ENCODE peak calls at places on chromosomes 12 and 14, in four cellular contexts. C is A549, N is HepG2, W is HCT116. S is an unnamed sample.

GRCh38 chr14:85601246-85601645 is 71.3 kb downstream of the FLRT2 start:
- DNase-seq in C (no peak), N (no peak), W (no peak), S (no peak)

GRCh38 chr12:54631551-54631950 is 3.1 kb downstream of the LACRT start:
- DNase-seq in C (no peak), N (no peak), W (no peak), S (no peak)

GRCh38 chr12:72872488-72872887 is 600.3 kb downstream of the TRHDE start:
- DNase-seq in C (no peak), N (no peak), W (no peak), S (no peak)

GRCh38 chr14:104665663-104666522 is 23.5 kb upstream of the INF2 start:
- DNase-seq in C (peak; percentile 77), N (peak; percentile 96), W (peak; percentile 91), S (no peak)

GRCh38 chr12:14607561-14607960 is 39.9 kb upstream of the PLBD1 start:
- DNase-seq in C (no peak), N (no peak), W (no peak), S (peak; percentile 78)

GRCh38 chr12:108441549-108441948 is 73.5 kb upstream of the FICD start:
- DNase-seq in C (no peak), N (no peak), W (no peak), S (no peak)

GRCh38 chr12:116710367-116710766 is 27.5 kb downstream of the SPRING1 start:
- DNase-seq in C (no peak), N (no peak), W (no peak), S (no peak)

GRCh38 chr12:57605308-57606015 is 838 bp downstream of the DTX3 start:
- DNase-seq in C (no peak), N (no peak), W (no peak), S (no peak)

GRCh38 chr12:108640802-108641445 is 7.2 kb upstream of the SELPLG start:
- DNase-seq in C (no peak), N (no peak), W (no peak), S (peak; percentile 36)

GRCh38 chr12:12449533-12450025 is 92.7 kb downstream of the BORCS5 start:
- DNase-seq in C (peak; percentile 67), N (peak; percentile 98), W (no peak), S (peak; percentile 90)

GRCh38 chr14:51929156-51929555 is 60.2 kb upstream of the RTRAF start:
- DNase-seq in C (no peak), N (no peak), W (no peak), S (no peak)

GRCh38 chr12:52876371-52876770 is 27.6 kb upstream of the KRT78 start:
- DNase-seq in C (peak; percentile 23), N (no peak), W (no peak), S (no peak)

GRCh38 chr14:33932526-33933292 is 18.2 kb downstream of the EGLN3 start:
- DNase-seq in C (no peak), N (no peak), W (no peak), S (no peak)

GRCh38 chr14:105180598-105181528 is at the start of gene NUDT14:
- DNase-seq in C (peak; percentile 69), N (no peak), W (peak; percentile 46), S (no peak)

GRCh38 chr12:27779837-27780611 is at the start of the genes KLHL42 and MANSC4:
- DNase-seq in C (peak; percentile 75), N (peak; percentile 30), W (no peak), S (peak; percentile 35)
- H3K4me3 ChIP-seq in C (peak within 1 kb of the TSS; percentile 66), N (peak within 1 kb of the TSS; percentile 91), W (peak within 1 kb of the TSS; percentile 75), S (peak within 1 kb of the TSS; percentile 81)

GRCh38 chr12:117876492-117876816 is 92.3 kb downstream of the KSR2 start:
- DNase-seq in C (no peak), N (no peak), W (no peak), S (no peak)
- TF ChIP-seq REST in C (no peak), N (no peak), W (no peak), S (no peak)

GRCh38 chr14:46574236-46574970 is 77.2 kb downstream of the RPL10L start:
- DNase-seq in C (no peak), N (no peak), W (no peak), S (no peak)
- H3K27ac ChIP-seq in C (no peak overlapping the region), N (no peak overlapping the region), W (no peak overlapping the region), S (no peak overlapping the region)

DNA sequence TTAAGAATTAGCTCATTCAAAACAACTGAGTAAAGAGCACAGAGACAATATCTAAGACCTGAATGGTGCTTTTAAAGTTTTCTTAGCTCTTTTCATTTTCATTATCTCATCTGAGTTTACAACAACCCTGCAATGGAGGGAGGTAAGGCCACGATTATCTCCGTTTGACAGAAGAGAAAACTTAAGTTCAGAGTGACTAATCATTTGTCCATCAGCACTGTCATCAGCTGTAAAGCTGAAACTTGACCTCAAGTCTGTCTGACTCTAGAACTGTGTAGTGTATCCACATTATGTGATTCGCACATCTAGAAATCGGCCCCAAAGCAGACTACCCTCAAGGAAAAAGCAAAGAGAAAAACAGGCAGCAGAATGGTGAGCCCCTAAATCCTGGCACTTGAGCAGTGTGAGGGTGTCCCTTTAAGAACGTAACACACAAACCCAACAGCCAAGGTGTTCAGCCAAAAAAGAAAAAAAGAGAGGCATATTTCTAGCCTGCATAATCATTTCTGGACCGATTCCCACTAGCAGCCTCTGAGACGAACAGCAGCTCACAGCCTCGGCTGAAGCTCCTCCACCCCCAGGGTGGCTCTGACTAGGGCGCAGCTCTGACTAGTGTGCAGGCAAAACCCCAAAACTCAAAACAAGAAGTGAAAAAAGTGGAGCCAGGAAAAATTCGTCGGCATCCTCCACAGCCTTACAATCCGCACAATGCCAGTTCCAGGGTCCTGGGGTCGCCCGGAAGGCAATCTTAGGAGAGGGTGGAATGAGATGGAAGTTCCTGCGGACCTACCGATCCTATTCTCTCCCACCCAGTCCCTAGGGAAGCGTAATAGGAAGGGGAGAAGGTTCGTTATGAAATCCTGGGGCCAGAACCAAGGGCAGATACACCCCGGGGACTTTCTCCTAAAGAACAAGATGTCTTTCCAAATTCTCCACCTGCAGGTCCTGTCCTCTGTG is 1.5 kb downstream of the STXBP6 start:
- DNase-seq in C (no peak), N (no peak), W (no peak), S (no peak)
- H3K4me3 ChIP-seq in C (no peak overlapping the region), N (peak overlapping the region; percentile 82), W (no peak overlapping the region), S (no peak overlapping the region)

GRCh38 chr14:20631023-20631820 is 10.3 kb downstream of the OR6S1 start:
- DNase-seq in C (peak; percentile 82), N (peak; percentile 79), W (no peak), S (peak; percentile 66)

GRCh38 chr14:20632831-20633771 is 8.4 kb downstream of the OR6S1 start:
- DNase-seq in C (peak; percentile 96), N (peak; percentile 93), W (no peak), S (no peak)

GRCh38 chr14:20632448-20632830 is 9.1 kb downstream of the OR6S1 start:
- DNase-seq in C (no peak), N (no peak), W (no peak), S (no peak)

GRCh38 chr14:20630340-20631022 is 11.0 kb downstream of the OR6S1 start:
- DNase-seq in C (peak; percentile 91), N (peak; percentile 81), W (peak; percentile 84), S (peak; percentile 45)

GRCh38 chr14:20631821-20632389 is 9.6 kb downstream of the OR6S1 start:
- DNase-seq in C (peak; percentile 83), N (peak; percentile 83), W (no peak), S (no peak)
- TF ChIP-seq REST in C (peak; percentile 81), N (peak; percentile 61), W (peak; percentile 51), S (peak; percentile 86)

GRCh38 chr12:94261119-94261518 is 112.7 kb downstream of the PLXNC1 start:
- DNase-seq in C (no peak), N (no peak), W (no peak), S (no peak)
- H3K27ac ChIP-seq in C (no peak overlapping the region), N (no peak overlapping the region), W (no peak overlapping the region), S (no peak overlapping the region)

DNA sequence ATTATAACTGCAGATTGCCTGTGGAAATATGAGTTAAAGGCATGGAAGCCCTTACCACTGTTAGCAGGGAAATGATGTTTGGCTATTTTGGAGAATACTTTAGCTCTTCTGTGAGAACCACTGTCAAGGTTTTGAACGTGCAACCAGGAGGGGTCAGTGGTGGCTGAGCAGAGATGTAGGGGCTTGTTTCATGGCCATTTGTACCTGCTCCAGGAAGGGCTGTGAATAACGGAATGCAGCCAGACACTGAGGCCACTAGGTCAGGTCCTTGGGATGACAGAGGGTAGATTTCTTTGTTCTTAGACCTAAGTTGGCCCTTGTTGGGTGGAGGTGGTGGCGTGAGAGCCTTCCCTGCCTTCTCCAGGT is 8.3 kb downstream of the TRAF3 start:
- DNase-seq in C (no peak), N (no peak), W (no peak), S (no peak)
- H3K4me3 ChIP-seq in C (no peak overlapping the region), N (no peak overlapping the region), W (no peak overlapping the region), S (no peak overlapping the region)

S was measured in HL-60.